ENCODE peak calls at places on chromosomes 6 and 20, in ten cellular contexts. One of them, this sample, is unnamed.

GRCh38 chr6:17928514-17929430 is 58.7 kb downstream of the KIF13A start:
- DNase-seq in breast epithelium: no peak
- DNase-seq in esophagus muscularis mucosa: no peak
- DNase-seq in GM12878: no peak
- DNase-seq in uterus: no peak
- DNase-seq in body of pancreas: no peak
- DNase-seq in ovary: no peak
- DNase-seq in IMR-90: peak; percentile 76
- DNase-seq in vagina: no peak
- DNase-seq in stomach: no peak
- DNase-seq in this sample: no peak

GRCh38 chr20:1489764-1490436 is 1.3 kb downstream of the SIRPB2 start:
- DNase-seq in breast epithelium: no peak
- DNase-seq in esophagus muscularis mucosa: peak; percentile 88
- DNase-seq in GM12878: no peak
- DNase-seq in uterus: no peak
- DNase-seq in body of pancreas: no peak
- DNase-seq in ovary: no peak
- DNase-seq in IMR-90: no peak
- DNase-seq in vagina: no peak
- DNase-seq in stomach: no peak
- DNase-seq in this sample: no peak

GRCh38 chr6:129886401-129887155 is 25.5 kb upstream of the TMEM244 start:
- DNase-seq in breast epithelium: no peak
- DNase-seq in esophagus muscularis mucosa: no peak
- DNase-seq in GM12878: no peak
- DNase-seq in uterus: no peak
- DNase-seq in body of pancreas: no peak
- DNase-seq in ovary: no peak
- DNase-seq in IMR-90: no peak
- DNase-seq in vagina: no peak
- DNase-seq in stomach: no peak
- DNase-seq in this sample: no peak

GRCh38 chr20:61900376-61901293 is 165.0 kb downstream of the TAF4 start:
- DNase-seq in breast epithelium: no peak
- DNase-seq in esophagus muscularis mucosa: no peak
- DNase-seq in GM12878: no peak
- DNase-seq in uterus: no peak
- DNase-seq in body of pancreas: no peak
- DNase-seq in ovary: peak; percentile 84
- DNase-seq in IMR-90: no peak
- DNase-seq in vagina: no peak
- DNase-seq in stomach: no peak
- DNase-seq in this sample: no peak

GRCh38 chr6:142482249-142482648 is 180.4 kb downstream of the ADGRG6 start:
- DNase-seq in breast epithelium: no peak
- DNase-seq in esophagus muscularis mucosa: no peak
- DNase-seq in GM12878: no peak
- DNase-seq in uterus: no peak
- DNase-seq in body of pancreas: no peak
- DNase-seq in ovary: no peak
- DNase-seq in IMR-90: peak; percentile 14
- DNase-seq in vagina: no peak
- DNase-seq in stomach: no peak
- DNase-seq in this sample: no peak

GRCh38 chr20:34581341-34582189 is 23.0 kb downstream of the MAP1LC3A start:
- DNase-seq in breast epithelium: no peak
- DNase-seq in esophagus muscularis mucosa: peak; percentile 85
- DNase-seq in GM12878: peak; percentile 21
- DNase-seq in uterus: no peak
- DNase-seq in body of pancreas: no peak
- DNase-seq in ovary: no peak
- DNase-seq in IMR-90: peak; percentile 70
- DNase-seq in vagina: no peak
- DNase-seq in stomach: no peak
- DNase-seq in this sample: no peak

GRCh38 chr6:144219056-144219685 is 66.0 kb upstream of the UTRN start:
- DNase-seq in breast epithelium: no peak
- DNase-seq in esophagus muscularis mucosa: no peak
- DNase-seq in GM12878: peak; percentile 8
- DNase-seq in uterus: no peak
- DNase-seq in body of pancreas: no peak
- DNase-seq in ovary: no peak
- DNase-seq in IMR-90: peak; percentile 71
- DNase-seq in vagina: no peak
- DNase-seq in stomach: no peak
- DNase-seq in this sample: no peak

GRCh38 chr6:3518356-3518841 is 61.5 kb upstream of the SLC22A23 start:
- DNase-seq in breast epithelium: peak; percentile 78
- DNase-seq in esophagus muscularis mucosa: no peak
- DNase-seq in GM12878: no peak
- DNase-seq in uterus: peak; percentile 20
- DNase-seq in body of pancreas: no peak
- DNase-seq in ovary: no peak
- DNase-seq in IMR-90: peak; percentile 73
- DNase-seq in vagina: no peak
- DNase-seq in stomach: peak; percentile 31
- DNase-seq in this sample: no peak

GRCh38 chr6:125074120-125074519 is 79.5 kb upstream of the TPD52L1 start:
- DNase-seq in breast epithelium: no peak
- DNase-seq in esophagus muscularis mucosa: no peak
- DNase-seq in GM12878: no peak
- DNase-seq in uterus: no peak
- DNase-seq in body of pancreas: no peak
- DNase-seq in ovary: no peak
- DNase-seq in IMR-90: no peak
- DNase-seq in vagina: no peak
- DNase-seq in stomach: no peak
- DNase-seq in this sample: no peak

GRCh38 chr6:16205377-16206144 is 32.8 kb upstream of the GMPR start:
- DNase-seq in breast epithelium: no peak
- DNase-seq in esophagus muscularis mucosa: no peak
- DNase-seq in GM12878: peak; percentile 95
- DNase-seq in uterus: no peak
- DNase-seq in body of pancreas: no peak
- DNase-seq in ovary: no peak
- DNase-seq in IMR-90: peak; percentile 91
- DNase-seq in vagina: no peak
- DNase-seq in stomach: no peak
- DNase-seq in this sample: no peak

GRCh38 chr6:124463271-124463670 is 499.0 kb upstream of the RNF217 start:
- DNase-seq in breast epithelium: no peak
- DNase-seq in esophagus muscularis mucosa: no peak
- DNase-seq in GM12878: no peak
- DNase-seq in uterus: no peak
- DNase-seq in body of pancreas: no peak
- DNase-seq in ovary: no peak
- DNase-seq in IMR-90: no peak
- DNase-seq in vagina: no peak
- DNase-seq in stomach: no peak
- DNase-seq in this sample: no peak

GRCh38 chr6:130453230-130453629 is 87.4 kb downstream of the TMEM200A start:
- DNase-seq in breast epithelium: no peak
- DNase-seq in esophagus muscularis mucosa: no peak
- DNase-seq in GM12878: no peak
- DNase-seq in uterus: no peak
- DNase-seq in body of pancreas: no peak
- DNase-seq in ovary: no peak
- DNase-seq in IMR-90: peak; percentile 80
- DNase-seq in vagina: no peak
- DNase-seq in stomach: no peak
- DNase-seq in this sample: no peak

GRCh38 chr20:44911264-44911921 is 1.5 kb downstream of the PABPC1L start:
- DNase-seq in breast epithelium: no peak
- DNase-seq in esophagus muscularis mucosa: no peak
- DNase-seq in GM12878: no peak
- DNase-seq in uterus: no peak
- DNase-seq in body of pancreas: peak; percentile 72
- DNase-seq in ovary: peak; percentile 31
- DNase-seq in IMR-90: peak; percentile 28
- DNase-seq in vagina: no peak
- DNase-seq in stomach: peak; percentile 67
- DNase-seq in this sample: peak; percentile 89

GRCh38 chr20:54115172-54115854 is 44.9 kb upstream of the BCAS1 start:
- DNase-seq in breast epithelium: no peak
- DNase-seq in esophagus muscularis mucosa: no peak
- DNase-seq in GM12878: no peak
- DNase-seq in uterus: peak; percentile 43
- DNase-seq in body of pancreas: no peak
- DNase-seq in ovary: no peak
- DNase-seq in IMR-90: peak; percentile 28
- DNase-seq in vagina: no peak
- DNase-seq in stomach: no peak
- DNase-seq in this sample: no peak

DNA sequence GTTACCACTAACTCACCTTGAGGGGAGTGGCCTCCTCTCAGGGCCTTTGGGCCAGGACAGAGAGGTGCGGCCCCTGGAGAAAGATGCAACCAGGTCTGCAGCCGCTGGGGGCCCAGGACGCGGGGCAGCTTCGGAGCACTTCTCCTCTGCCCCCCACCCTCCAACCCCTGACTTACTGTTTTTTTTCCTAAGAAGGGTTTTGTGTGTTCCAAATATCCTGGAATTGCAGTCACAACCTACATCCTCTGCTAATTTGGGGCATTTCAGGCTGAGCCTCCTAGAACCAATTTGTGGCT is 1.7 kb downstream of the LINC00237 start:
- DNase-seq in breast epithelium: no peak
- DNase-seq in esophagus muscularis mucosa: no peak
- DNase-seq in GM12878: no peak
- DNase-seq in uterus: no peak
- DNase-seq in body of pancreas: no peak
- DNase-seq in ovary: no peak
- DNase-seq in IMR-90: no peak
- DNase-seq in vagina: no peak
- DNase-seq in stomach: no peak
- DNase-seq in this sample: no peak
- H3K27me3 ChIP-seq in breast epithelium: peaks cover 85% of the 10 kb centered on the region
- H3K27me3 ChIP-seq in esophagus muscularis mucosa: peaks cover 7% of the 10 kb centered on the region
- H3K27me3 ChIP-seq in GM12878: peaks cover 58% of the 10 kb centered on the region
- H3K27me3 ChIP-seq in uterus: peaks cover 40% of the 10 kb centered on the region
- H3K27me3 ChIP-seq in body of pancreas: peaks cover 57% of the 10 kb centered on the region
- H3K27me3 ChIP-seq in ovary: peaks cover 4% of the 10 kb centered on the region
- H3K27me3 ChIP-seq in IMR-90: peaks cover 87% of the 10 kb centered on the region
- H3K27me3 ChIP-seq in vagina: peaks cover 34% of the 10 kb centered on the region
- H3K27me3 ChIP-seq in stomach: peaks cover 45% of the 10 kb centered on the region
- H3K27me3 ChIP-seq in this sample: peaks cover 11% of the 10 kb centered on the region

DNA sequence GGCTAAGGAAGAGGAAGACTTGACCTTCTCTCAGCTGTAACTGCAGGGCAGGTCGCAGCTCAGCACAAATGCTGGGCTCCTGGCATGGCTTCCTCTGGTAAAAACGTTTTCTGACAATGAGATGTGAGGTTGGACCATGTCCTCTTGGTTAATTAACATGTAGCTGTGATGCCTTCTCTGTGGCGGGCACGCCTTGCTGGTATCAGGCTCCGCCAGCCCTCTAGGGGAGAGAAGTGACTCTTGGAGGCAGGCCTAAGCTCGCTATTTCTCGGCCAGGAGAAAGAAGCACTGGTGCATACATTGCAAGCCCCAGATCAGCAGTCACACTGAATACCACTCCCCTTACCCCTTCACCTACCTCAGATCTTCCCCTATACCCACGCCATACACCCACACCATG is 65.0 kb downstream of the QRSL1 start:
- DNase-seq in breast epithelium: no peak
- DNase-seq in esophagus muscularis mucosa: no peak
- DNase-seq in GM12878: no peak
- DNase-seq in uterus: no peak
- DNase-seq in body of pancreas: no peak
- DNase-seq in ovary: no peak
- DNase-seq in IMR-90: no peak
- DNase-seq in vagina: no peak
- DNase-seq in stomach: peak; percentile 65
- DNase-seq in this sample: no peak
- TF ChIP-seq POLR2A in breast epithelium: no peak
- TF ChIP-seq POLR2A in esophagus muscularis mucosa: no peak
- TF ChIP-seq POLR2A in GM12878: no peak
- TF ChIP-seq POLR2A in uterus: no peak
- TF ChIP-seq POLR2A in body of pancreas: no peak
- TF ChIP-seq POLR2A in ovary: no peak
- TF ChIP-seq POLR2A in IMR-90: no peak
- TF ChIP-seq POLR2A in vagina: no peak
- TF ChIP-seq POLR2A in stomach: no peak
- TF ChIP-seq POLR2A in this sample: no peak

DNA sequence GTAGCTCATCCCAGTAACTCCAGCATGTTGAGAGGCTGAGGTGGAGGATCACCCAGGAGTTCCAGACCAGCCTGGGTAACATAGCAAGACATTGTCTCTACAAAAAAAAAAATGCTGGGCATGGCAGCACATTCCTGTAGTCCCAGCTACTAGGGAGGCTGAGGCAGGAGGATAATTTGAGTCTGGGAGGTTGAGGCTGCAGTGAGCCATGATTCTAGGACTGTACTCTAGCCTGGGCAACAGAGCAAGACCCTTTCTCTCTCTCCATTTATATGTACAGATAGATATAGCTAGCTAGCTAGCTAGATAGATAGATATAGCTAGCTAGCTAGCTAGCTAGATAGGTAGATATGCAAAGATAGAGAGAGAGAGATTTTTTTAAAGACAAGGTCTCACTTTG is 20.4 kb downstream of the ILRUN start:
- DNase-seq in breast epithelium: no peak
- DNase-seq in esophagus muscularis mucosa: no peak
- DNase-seq in GM12878: no peak
- DNase-seq in uterus: no peak
- DNase-seq in body of pancreas: no peak
- DNase-seq in ovary: no peak
- DNase-seq in IMR-90: no peak
- DNase-seq in vagina: no peak
- DNase-seq in stomach: no peak
- DNase-seq in this sample: no peak
- H3K4me1 ChIP-seq in breast epithelium: peaks cover 5% of the 10 kb centered on the region
- H3K4me1 ChIP-seq in esophagus muscularis mucosa: peaks cover 56% of the 10 kb centered on the region
- H3K4me1 ChIP-seq in GM12878: peaks cover 48% of the 10 kb centered on the region
- H3K4me1 ChIP-seq in uterus: peaks cover 3% of the 10 kb centered on the region
- H3K4me1 ChIP-seq in body of pancreas: peaks cover 52% of the 10 kb centered on the region
- H3K4me1 ChIP-seq in ovary: peaks cover 8% of the 10 kb centered on the region
- H3K4me1 ChIP-seq in IMR-90: peaks cover 21% of the 10 kb centered on the region
- H3K4me1 ChIP-seq in vagina: peaks cover 50% of the 10 kb centered on the region
- H3K4me1 ChIP-seq in stomach: peaks cover 64% of the 10 kb centered on the region
- H3K4me1 ChIP-seq in this sample: peaks cover 65% of the 10 kb centered on the region

DNA sequence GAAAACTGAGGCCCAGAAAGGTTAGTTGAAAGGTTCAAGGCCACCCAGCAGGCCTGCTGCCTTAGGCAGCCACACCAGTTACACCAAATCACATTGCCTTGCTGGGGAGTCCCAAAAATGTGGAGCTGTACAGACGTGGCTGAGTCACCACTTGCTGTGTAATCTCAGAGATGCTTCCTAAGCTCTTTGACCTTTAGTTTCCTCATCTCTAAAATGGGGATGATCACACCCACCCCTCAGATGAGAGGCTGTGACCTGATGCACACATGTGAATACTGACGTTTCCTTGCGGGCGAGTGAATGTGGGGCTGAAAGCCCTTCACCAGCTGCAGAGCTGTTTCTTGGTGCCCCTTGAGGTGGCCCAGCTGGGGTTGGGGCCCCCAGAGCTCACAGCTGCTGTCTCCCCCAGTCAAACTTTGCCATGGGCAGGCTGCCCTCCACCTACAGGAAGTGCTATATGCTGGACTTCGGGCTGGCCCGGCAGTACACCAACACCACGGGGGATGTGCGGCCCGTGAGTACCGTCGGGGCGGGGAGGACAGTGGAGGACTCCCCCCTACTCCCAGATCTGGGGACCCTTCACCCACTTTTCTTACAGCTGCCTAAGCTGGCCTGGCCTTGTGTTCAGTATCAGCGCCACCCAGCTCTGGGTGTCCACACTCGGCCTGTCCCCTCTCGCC is 11.0 kb downstream of the TTBK1 start:
- DNase-seq in breast epithelium: no peak
- DNase-seq in esophagus muscularis mucosa: no peak
- DNase-seq in GM12878: no peak
- DNase-seq in uterus: no peak
- DNase-seq in body of pancreas: no peak
- DNase-seq in ovary: no peak
- DNase-seq in IMR-90: peak; percentile 41
- DNase-seq in vagina: no peak
- DNase-seq in stomach: no peak
- DNase-seq in this sample: no peak
- H3K27me3 ChIP-seq in breast epithelium: peaks cover 26% of the 10 kb centered on the region
- H3K27me3 ChIP-seq in esophagus muscularis mucosa: no peaks in the 10 kb centered on the region
- H3K27me3 ChIP-seq in GM12878: peaks cover 3% of the 10 kb centered on the region
- H3K27me3 ChIP-seq in uterus: no peaks in the 10 kb centered on the region
- H3K27me3 ChIP-seq in body of pancreas: peaks cover 4% of the 10 kb centered on the region
- H3K27me3 ChIP-seq in ovary: no peaks in the 10 kb centered on the region
- H3K27me3 ChIP-seq in IMR-90: peaks cover 62% of the 10 kb centered on the region
- H3K27me3 ChIP-seq in vagina: no peaks in the 10 kb centered on the region
- H3K27me3 ChIP-seq in stomach: no peaks in the 10 kb centered on the region
- H3K27me3 ChIP-seq in this sample: no peaks in the 10 kb centered on the region